ENCODE peak calls at places on chromosomes 6 and 20, in seven cellular contexts. Z, G, N, Y, S, F and X are unnamed samples.

GRCh38 chr6:163745566-163746400 is 331.3 kb downstream of the QKI start:
- DNase-seq in Z (no peak), G (peak; percentile 39), N (no peak), Y (peak; percentile 56), S (no peak), F (peak; percentile 98), X (peak; percentile 52)

GRCh38 chr20:46312075-46312944 is 4.0 kb upstream of the CDH22 start:
- DNase-seq in Z (no peak), G (no peak), N (peak; percentile 81), Y (peak; percentile 24), S (no peak), F (peak; percentile 80), X (no peak)

GRCh38 chr20:58147628-58148370 is 80.7 kb downstream of the ANKRD60 start:
- DNase-seq in Z (no peak), G (no peak), N (no peak), Y (no peak), S (no peak), F (peak; percentile 40), X (no peak)

GRCh38 chr6:149127212-149127611 is 190.3 kb upstream of the TAB2 start:
- DNase-seq in Z (no peak), G (peak; percentile 81), N (no peak), Y (no peak), S (no peak), F (no peak), X (no peak)

GRCh38 chr6:136860043-136860442 is 37.7 kb downstream of the PEX7 start:
- DNase-seq in Z (no peak), G (no peak), N (no peak), Y (no peak), S (no peak), F (no peak), X (no peak)

GRCh38 chr6:169832247-169832948 is 81.0 kb downstream of the ERMARD start:
- DNase-seq in Z (peak; percentile 43), G (peak; percentile 11), N (no peak), Y (peak; percentile 9), S (no peak), F (no peak), X (no peak)

GRCh38 chr6:35304299-35304698 is 6.7 kb downstream of the DEF6 start:
- DNase-seq in Z (no peak), G (no peak), N (no peak), Y (no peak), S (no peak), F (no peak), X (no peak)

GRCh38 chr6:133631421-133631820 is 257.5 kb upstream of the TCF21 start:
- DNase-seq in Z (no peak), G (peak; percentile 54), N (no peak), Y (peak; percentile 18), S (no peak), F (peak; percentile 36), X (no peak)

GRCh38 chr6:12165722-12166121 is 124.4 kb upstream of the EDN1 start:
- DNase-seq in Z (no peak), G (no peak), N (no peak), Y (no peak), S (no peak), F (no peak), X (no peak)

GRCh38 chr20:57223648-57224489 is 42.6 kb downstream of the BMP7 start:
- DNase-seq in Z (no peak), G (peak; percentile 49), N (peak; percentile 69), Y (no peak), S (no peak), F (no peak), X (peak; percentile 24)

GRCh38 chr6:142266060-142266459 is 35.7 kb upstream of the ADGRG6 start:
- DNase-seq in Z (no peak), G (no peak), N (no peak), Y (no peak), S (no peak), F (no peak), X (no peak)

GRCh38 chr6:30352550-30352949 is 7.6 kb downstream of the RPP21 start:
- DNase-seq in Z (no peak), G (no peak), N (no peak), Y (no peak), S (no peak), F (no peak), X (no peak)

GRCh38 chr6:128572286-128572685 is 51.9 kb upstream of the PTPRK start:
- DNase-seq in Z (no peak), G (peak; percentile 39), N (no peak), Y (no peak), S (no peak), F (no peak), X (no peak)

GRCh38 chr6:43773050-43773956 is 3.3 kb downstream of the VEGFA start:
- DNase-seq in Z (peak; percentile 82), G (peak; percentile 76), N (no peak), Y (peak; percentile 64), S (no peak), F (peak; percentile 79), X (no peak)

GRCh38 chr6:75893058-75893775 is 144.2 kb downstream of the MYO6 start:
- DNase-seq in Z (peak; percentile 32), G (peak; percentile 78), N (no peak), Y (peak; percentile 61), S (no peak), F (peak; percentile 76), X (no peak)

GRCh38 chr6:33116881-33117711 is 41.3 kb downstream of the HLA-DPB1 start:
- DNase-seq in Z (no peak), G (no peak), N (peak; percentile 58), Y (no peak), S (no peak), F (peak; percentile 72), X (no peak)

GRCh38 chr6:21753571-21754108 is 160.1 kb downstream of the SOX4 start:
- DNase-seq in Z (no peak), G (peak; percentile 58), N (no peak), Y (no peak), S (no peak), F (peak; percentile 47), X (no peak)

GRCh38 chr20:35370751-35371150 is 41.0 kb downstream of the UQCC1 start:
- DNase-seq in Z (no peak), G (no peak), N (no peak), Y (no peak), S (no peak), F (no peak), X (no peak)

GRCh38 chr6:21953831-21954801 is 342.7 kb downstream of the PRL start:
- DNase-seq in Z (peak; percentile 70), G (peak; percentile 23), N (no peak), Y (peak; percentile 15), S (no peak), F (peak; percentile 91), X (no peak)

GRCh38 chr20:38790210-38791053 is 15.1 kb upstream of the PPP1R16B start:
- DNase-seq in Z (no peak), G (peak; percentile 69), N (no peak), Y (peak; percentile 47), S (peak; percentile 26), F (peak; percentile 85), X (peak; percentile 44)

GRCh38 chr20:1831606-1832005 is 63.6 kb upstream of the SIRPA start:
- DNase-seq in Z (no peak), G (no peak), N (no peak), Y (no peak), S (no peak), F (no peak), X (no peak)

GRCh38 chr6:20402181-20403079 is 751 bp downstream of the E2F3 start:
- DNase-seq in Z (peak; percentile 52), G (peak; percentile 60), N (peak; percentile 92), Y (peak; percentile 67), S (peak; percentile 11), F (peak; percentile 72), X (no peak)

GRCh38 chr6:20401403-20402180 is at the start of gene E2F3:
- DNase-seq in Z (peak; percentile 100), G (peak; percentile 99), N (peak; percentile 99), Y (peak; percentile 100), S (peak; percentile 98), F (peak; percentile 100), X (peak; percentile 100)

GRCh38 chr6:20403080-20403765 is 1.5 kb downstream of the E2F3 start:
- DNase-seq in Z (peak; percentile 80), G (peak; percentile 93), N (peak; percentile 97), Y (peak; percentile 91), S (peak; percentile 81), F (peak; percentile 94), X (no peak)

GRCh38 chr6:20399518-20399917 is 2.2 kb upstream of the E2F3 start:
- DNase-seq in Z (no peak), G (no peak), N (no peak), Y (no peak), S (no peak), F (no peak), X (no peak)

GRCh38 chr6:20400476-20401402 is 940 bp upstream of the E2F3 start:
- DNase-seq in Z (no peak), G (peak; percentile 47), N (peak; percentile 38), Y (peak; percentile 50), S (peak; percentile 13), F (peak; percentile 18), X (no peak)
- H3K27ac ChIP-seq in Z (peak overlapping the region; percentile 74), G (peak overlapping the region; percentile 26), N (peak overlapping the region; percentile 55), Y (peak overlapping the region; percentile 79), S (peak overlapping the region; percentile 19), F (no peak overlapping the region), X (peak overlapping the region; percentile 95)

GRCh38 chr6:1449896-1450295 is 60.5 kb downstream of the FOXF2 start:
- DNase-seq in Z (no peak), G (no peak), N (no peak), Y (no peak), S (no peak), F (no peak), X (no peak)

GRCh38 chr6:1453024-1453423 is 63.6 kb downstream of the FOXF2 start:
- DNase-seq in Z (no peak), G (no peak), N (no peak), Y (no peak), S (no peak), F (no peak), X (no peak)
- H3K27ac ChIP-seq in Z (no peak overlapping the region), G (no peak overlapping the region), N (no peak overlapping the region), Y (no peak overlapping the region), S (no peak overlapping the region), F (no peak overlapping the region), X (no peak overlapping the region)

GRCh38 chr6:17280138-17280537 is 1.0 kb upstream of the RBM24 start:
- DNase-seq in Z (no peak), G (no peak), N (no peak), Y (no peak), S (no peak), F (peak; percentile 33), X (no peak)

GRCh38 chr6:17278289-17279061 is 2.7 kb upstream of the RBM24 start:
- DNase-seq in Z (peak; percentile 9), G (peak; percentile 90), N (no peak), Y (peak; percentile 24), S (no peak), F (no peak), X (no peak)

GRCh38 chr6:17281497-17282481 is 628 bp downstream of the RBM24 start:
- DNase-seq in Z (peak; percentile 13), G (no peak), N (peak; percentile 81), Y (no peak), S (no peak), F (peak; percentile 69), X (no peak)

GRCh38 chr6:17281100-17281496 is at the start of gene RBM24:
- DNase-seq in Z (peak; percentile 55), G (peak; percentile 78), N (peak; percentile 84), Y (peak; percentile 66), S (no peak), F (peak; percentile 89), X (no peak)

GRCh38 chr6:17280552-17281090 is 540 bp upstream of the RBM24 start:
- DNase-seq in Z (peak; percentile 19), G (no peak), N (peak; percentile 87), Y (no peak), S (no peak), F (peak; percentile 77), X (no peak)
- H3K27ac ChIP-seq in Z (no peak overlapping the region), G (no peak overlapping the region), N (no peak overlapping the region), Y (no peak overlapping the region), S (no peak overlapping the region), F (no peak overlapping the region), X (no peak overlapping the region)

GRCh38 chr20:60751826-60752225 is 500.2 kb upstream of the CDH4 start:
- DNase-seq in Z (no peak), G (no peak), N (no peak), Y (no peak), S (no peak), F (no peak), X (no peak)
- H3K27ac ChIP-seq in Z (no peak overlapping the region), G (no peak overlapping the region), N (no peak overlapping the region), Y (no peak overlapping the region), S (no peak overlapping the region), F (no peak overlapping the region), X (no peak overlapping the region)